ENCODE peak calls at places on chromosome 3, in nine cellular contexts. I is body of pancreas, X is IMR-90, F is adrenal gland, W is stomach, K is uterus, T is A549, E is suprapubic skin, B is testis. A is an unnamed sample.

GRCh38 chr3:77887611-77888010 is 847.7 kb downstream of the ROBO2 start:
- DNase-seq in I (no peak), X (peak; percentile 10), F (no peak), W (no peak), K (no peak), T (no peak), E (no peak), B (no peak), A (no peak)

GRCh38 chr3:149555941-149556340 is 81.4 kb downstream of the TM4SF4 start:
- DNase-seq in I (no peak), X (no peak), F (no peak), W (no peak), K (no peak), T (no peak), E (no peak), B (no peak), A (no peak)

GRCh38 chr3:33496449-33496848 is 56.2 kb upstream of the UBP1 start:
- DNase-seq in I (no peak), X (no peak), F (no peak), W (no peak), K (no peak), T (no peak), E (no peak), B (no peak), A (no peak)

GRCh38 chr3:117589454-117589853 is 879.9 kb downstream of the TUSC7 start:
- DNase-seq in I (no peak), X (no peak), F (no peak), W (no peak), K (no peak), T (no peak), E (no peak), B (no peak), A (no peak)

GRCh38 chr3:178505832-178506231 is 30.4 kb upstream of the KCNMB2 start:
- DNase-seq in I (no peak), X (no peak), F (no peak), W (no peak), K (no peak), T (no peak), E (no peak), B (no peak), A (no peak)

GRCh38 chr3:32910954-32911353 is 40.5 kb upstream of the CCR4 start:
- DNase-seq in I (no peak), X (no peak), F (no peak), W (no peak), K (no peak), T (no peak), E (no peak), B (no peak), A (no peak)

GRCh38 chr3:157113832-157114505 is 46.0 kb downstream of the CCNL1 start:
- DNase-seq in I (no peak), X (no peak), F (no peak), W (no peak), K (no peak), T (no peak), E (no peak), B (no peak), A (no peak)

GRCh38 chr3:52469001-52469400 is 13.6 kb downstream of the NISCH start:
- DNase-seq in I (no peak), X (no peak), F (no peak), W (no peak), K (no peak), T (no peak), E (no peak), B (no peak), A (no peak)

DNA sequence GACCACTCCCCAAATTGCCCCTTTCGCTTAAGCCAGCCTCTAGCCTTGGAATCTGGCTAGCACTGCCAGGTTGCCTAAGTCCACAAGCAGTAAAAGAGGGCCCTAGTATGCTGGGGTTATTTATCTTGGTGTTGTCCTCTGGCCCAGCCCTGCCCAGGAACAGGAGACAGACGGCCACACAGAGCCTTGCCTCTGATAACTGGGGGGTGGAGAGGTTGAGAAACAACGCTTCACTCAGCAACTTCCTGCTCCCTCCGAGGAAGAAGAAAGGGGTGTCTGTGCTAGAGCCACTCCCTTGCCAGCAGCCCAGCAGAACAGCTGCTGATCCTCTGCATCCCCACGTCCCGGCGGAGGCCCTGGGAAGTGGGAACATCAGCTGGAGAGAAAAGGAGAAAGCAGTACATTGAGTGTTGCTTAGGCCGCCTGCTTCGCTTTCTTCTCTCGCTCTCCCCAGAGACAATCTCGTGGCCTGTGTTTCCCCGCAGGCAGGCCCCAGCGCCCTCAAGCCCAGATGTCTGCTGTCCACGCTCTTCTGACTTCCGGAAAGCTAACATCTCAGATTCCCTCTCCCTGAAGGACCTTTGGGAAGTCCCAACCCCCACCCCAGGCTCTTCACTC is 22.6 kb upstream of the C3orf70 start:
- DNase-seq in I (no peak), X (peak; percentile 22), F (peak; percentile 15), W (peak; percentile 32), K (no peak), T (no peak), E (no peak), B (peak; percentile 57), A (peak; percentile 82)
- H3K4me3 ChIP-seq in I (no peak overlapping the region), X (no peak overlapping the region), F (no peak overlapping the region), W (no peak overlapping the region), K (no peak overlapping the region), T (no peak overlapping the region), E (no peak overlapping the region), B (no peak overlapping the region), A (no peak overlapping the region)

DNA sequence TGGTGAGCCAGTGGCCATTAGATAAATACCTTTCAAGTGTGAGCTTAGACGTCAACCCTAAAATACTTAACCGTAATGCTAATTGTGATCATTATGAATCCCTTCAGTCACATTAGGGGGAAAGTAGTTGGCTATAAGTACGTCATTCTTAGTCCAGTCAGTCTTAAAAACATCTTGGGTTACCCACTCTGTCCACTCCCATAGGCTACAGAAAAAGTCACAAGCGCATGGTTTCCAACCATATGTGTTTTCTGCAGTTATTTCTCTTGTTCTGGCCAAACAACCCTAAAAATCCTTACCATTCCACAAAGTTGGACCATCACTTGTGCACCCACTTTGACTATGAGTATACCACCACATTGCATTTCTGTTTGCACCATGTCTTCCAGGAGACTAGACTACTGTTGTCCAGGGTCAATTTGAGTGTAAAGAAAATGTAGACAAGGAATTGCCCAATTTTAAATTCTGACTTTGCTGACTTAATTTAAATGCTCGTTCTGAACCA is 3.3 kb downstream of the RPL15 start:
- DNase-seq in I (no peak), X (no peak), F (no peak), W (no peak), K (no peak), T (no peak), E (no peak), B (no peak), A (no peak)
- TF ChIP-seq POLR2A in I (peak; percentile 22), X (no peak), F (no peak), W (no peak), K (no peak), T (no peak), E (no peak), B (no peak), A (no peak)

GRCh38 chr3:160162440-160162839 is 62.8 kb upstream of the C3orf80 start:
- DNase-seq in I (no peak), X (no peak), F (no peak), W (no peak), K (no peak), T (no peak), E (no peak), B (no peak), A (no peak)

GRCh38 chr3:160168290-160168689 is 56.9 kb upstream of the C3orf80 start:
- DNase-seq in I (no peak), X (no peak), F (no peak), W (no peak), K (no peak), T (no peak), E (no peak), B (no peak), A (no peak)

GRCh38 chr3:160159806-160160205 is 65.4 kb upstream of the C3orf80 start:
- DNase-seq in I (no peak), X (no peak), F (no peak), W (no peak), K (no peak), T (no peak), E (no peak), B (no peak), A (no peak)

GRCh38 chr3:160159346-160159745 is 65.9 kb upstream of the C3orf80 start:
- DNase-seq in I (no peak), X (no peak), F (no peak), W (no peak), K (no peak), T (no peak), E (no peak), B (no peak), A (no peak)

GRCh38 chr3:160163259-160163878 is 61.9 kb upstream of the C3orf80 start:
- DNase-seq in I (no peak), X (peak; percentile 47), F (no peak), W (no peak), K (no peak), T (peak; percentile 26), E (no peak), B (no peak), A (no peak)
- H3K27ac ChIP-seq in I (no peak overlapping the region), X (no peak overlapping the region), F (no peak overlapping the region), W (no peak overlapping the region), K (no peak overlapping the region), T (peak overlapping the region; percentile 58), E (no peak overlapping the region), B (no peak overlapping the region), A (no peak overlapping the region)

GRCh38 chr3:30723211-30723610 is 116.8 kb downstream of the TGFBR2 start:
- DNase-seq in I (no peak), X (no peak), F (no peak), W (no peak), K (no peak), T (no peak), E (no peak), B (no peak), A (no peak)

GRCh38 chr3:30719536-30719935 is 113.1 kb downstream of the TGFBR2 start:
- DNase-seq in I (no peak), X (no peak), F (no peak), W (no peak), K (no peak), T (no peak), E (no peak), B (no peak), A (no peak)

GRCh38 chr3:30721314-30721634 is 114.9 kb downstream of the TGFBR2 start:
- DNase-seq in I (no peak), X (no peak), F (no peak), W (no peak), K (no peak), T (no peak), E (no peak), B (no peak), A (no peak)

GRCh38 chr3:30724863-30725262 is 118.5 kb downstream of the TGFBR2 start:
- DNase-seq in I (no peak), X (no peak), F (no peak), W (no peak), K (no peak), T (no peak), E (no peak), B (no peak), A (no peak)

DNA sequence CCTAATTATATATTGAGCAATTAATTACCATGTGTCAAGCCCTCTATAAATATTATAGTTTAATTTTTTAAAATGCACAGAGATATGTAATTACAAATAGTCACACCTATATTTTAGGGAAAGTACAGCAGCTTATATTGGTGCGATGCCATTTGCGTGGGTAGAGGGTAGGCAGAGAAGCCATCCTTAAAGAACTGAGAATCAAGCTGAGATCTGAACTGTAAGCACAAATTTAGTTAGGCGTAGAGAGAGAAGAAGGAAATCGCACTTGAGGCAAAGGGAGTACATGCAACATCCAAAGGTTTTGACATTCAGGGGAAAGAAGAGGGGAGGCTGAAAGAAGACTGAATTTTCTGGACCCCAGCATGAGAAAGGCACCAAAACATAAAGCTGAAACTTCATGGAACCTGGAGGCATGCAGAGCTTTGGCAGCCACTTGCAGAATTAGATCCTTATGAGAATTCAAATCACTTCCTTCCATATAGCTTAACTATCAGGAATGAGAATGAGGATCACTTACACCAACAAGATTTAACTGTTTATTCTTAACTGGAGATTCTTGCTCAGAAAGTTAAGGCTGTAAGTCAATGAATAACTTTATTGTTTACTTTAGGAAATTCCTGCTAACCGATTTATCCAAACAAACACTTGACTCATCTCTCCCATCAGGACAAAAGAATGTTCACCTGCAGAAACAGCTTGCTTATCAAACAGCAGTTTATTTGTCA is 114.3 kb downstream of the TGFBR2 start:
- DNase-seq in I (no peak), X (peak; percentile 95), F (no peak), W (no peak), K (no peak), T (peak; percentile 92), E (no peak), B (no peak), A (no peak)
- H3K4me3 ChIP-seq in I (no peak overlapping the region), X (no peak overlapping the region), F (no peak overlapping the region), W (no peak overlapping the region), K (no peak overlapping the region), T (no peak overlapping the region), E (no peak overlapping the region), B (no peak overlapping the region), A (no peak overlapping the region)